ENCODE peak calls at places on chromosomes 4 and X, in four cellular contexts. T is testis, R is mucosa of descending colon, E is A549. L is an unnamed sample. For H3K4me1, the result is how much of the 10 kb centered on the place peaks cover.

GRCh38 chr4:8439168-8439567 is 1.4 kb downstream of the ACOX3 start:
- DNase-seq in T (peak), R (no peak), E (no peak), L (no peak)

GRCh38 chr4:8940792-8941491 is 69.3 kb upstream of the HMX1 start:
- DNase-seq in T (no peak), R (no peak), E (peak), L (no peak)

GRCh38 chrX:73401591-73402266 is 45.1 kb upstream of the CDX4 start:
- DNase-seq in T (no peak), R (no peak), E (no peak), L (no peak)

GRCh38 chrX:13876652-13877051 is 59.8 kb upstream of the GPM6B start:
- DNase-seq in T (no peak), R (no peak), E (peak), L (no peak)

GRCh38 chrX:119118780-119119395 is 8.7 kb downstream of the KIAA1210 start:
- DNase-seq in T (peak), R (peak), E (peak), L (peak)

GRCh38 chrX:65596270-65596669 is 61.7 kb upstream of the LAS1L start:
- DNase-seq in T (peak), R (no peak), E (no peak), L (no peak)

GRCh38 chrX:18725316-18725943 is 18.0 kb downstream of the PPEF1 start:
- DNase-seq in T (no peak), R (no peak), E (no peak), L (no peak)

GRCh38 chrX:15391850-15392249 is 7.6 kb upstream of the VEGFD start:
- DNase-seq in T (no peak), R (no peak), E (no peak), L (no peak)

GRCh38 chr4:36278789-36279188 is 2.6 kb upstream of the DTHD1 start:
- DNase-seq in T (no peak), R (no peak), E (no peak), L (no peak)

GRCh38 chr4:153296424-153296823 is 48.1 kb upstream of the MND1 start:
- DNase-seq in T (no peak), R (peak), E (no peak), L (no peak)

GRCh38 chr4:93867416-93868001 is 39.0 kb downstream of the ATOH1 start:
- DNase-seq in T (no peak), R (no peak), E (no peak), L (no peak)

GRCh38 chrX:133444952-133445831 is 29.9 kb upstream of the GPC4 start:
- DNase-seq in T (peak), R (peak), E (peak), L (no peak)

GRCh38 chrX:3143043-3143799 is 102.0 kb downstream of the ARSF start:
- DNase-seq in T (no peak), R (no peak), E (peak), L (no peak)

GRCh38 chr4:102390438-102390837 is 45.2 kb upstream of the SLC39A8 start:
- DNase-seq in T (no peak), R (no peak), E (no peak), L (no peak)

GRCh38 chr4:48454591-48454990 is 28.6 kb upstream of the SLC10A4 start:
- DNase-seq in T (no peak), R (no peak), E (no peak), L (no peak)

GRCh38 chrX:131779313-131779712 is 235.4 kb downstream of the OR13H1 start:
- DNase-seq in T (no peak), R (no peak), E (no peak), L (no peak)

GRCh38 chrX:85516131-85516530 is 136.7 kb upstream of the POF1B start:
- DNase-seq in T (no peak), R (no peak), E (no peak), L (no peak)

GRCh38 chr4:154135576-154135975 is 346.7 kb upstream of the SFRP2 start:
- DNase-seq in T (no peak), R (no peak), E (no peak), L (no peak)

GRCh38 chr4:149951501-149951900 is 126.7 kb upstream of the DCLK2 start:
- DNase-seq in T (no peak), R (no peak), E (no peak), L (no peak)

GRCh38 chrX:15804563-15804962 is 14.3 kb downstream of the ZRSR2 start:
- DNase-seq in T (no peak), R (no peak), E (no peak), L (no peak)

GRCh38 chr4:169664615-169665014 is 44.2 kb downstream of the CLCN3 start:
- DNase-seq in T (no peak), R (no peak), E (no peak), L (no peak)

GRCh38 chr4:157115613-157116340 is 39.8 kb downstream of the GLRB start:
- DNase-seq in T (no peak), R (no peak), E (peak), L (no peak)

GRCh38 chrX:28303486-28303885 is 283.8 kb upstream of the IL1RAPL1 start:
- DNase-seq in T (no peak), R (no peak), E (no peak), L (no peak)

GRCh38 chr4:70152088-70152487 is 1.9 kb upstream of the PRR27 start:
- DNase-seq in T (no peak), R (no peak), E (no peak), L (no peak)

GRCh38 chrX:44876076-44876475 is 3.1 kb downstream of the KDM6A start:
- DNase-seq in T (no peak), R (no peak), E (no peak), L (no peak)

GRCh38 chr4:139030614-139031235 is 15.1 kb downstream of the NOCT start:
- DNase-seq in T (peak), R (no peak), E (peak), L (peak)

GRCh38 chr4:1260418-1261106 is 11.6 kb upstream of the CTBP1 start:
- DNase-seq in T (no peak), R (no peak), E (no peak), L (no peak)

GRCh38 chr4:43316813-43317212 is 424.3 kb downstream of the GRXCR1 start:
- DNase-seq in T (peak), R (no peak), E (no peak), L (no peak)

GRCh38 chr4:125323547-125324100 is 8.9 kb downstream of the FAT4 start:
- DNase-seq in T (no peak), R (no peak), E (peak), L (peak)

GRCh38 chr4:30763337-30763736 is 43.2 kb downstream of the PCDH7 start:
- DNase-seq in T (no peak), R (no peak), E (no peak), L (no peak)

GRCh38 chr4:30769093-30769492 is 48.9 kb downstream of the PCDH7 start:
- DNase-seq in T (no peak), R (no peak), E (no peak), L (no peak)

GRCh38 chr4:30768278-30768677 is 48.1 kb downstream of the PCDH7 start:
- DNase-seq in T (no peak), R (no peak), E (no peak), L (no peak)

GRCh38 chr4:30767147-30767546 is 47.0 kb downstream of the PCDH7 start:
- DNase-seq in T (no peak), R (no peak), E (no peak), L (no peak)

GRCh38 chr4:30765022-30765421 is 44.9 kb downstream of the PCDH7 start:
- DNase-seq in T (no peak), R (no peak), E (no peak), L (no peak)
- H3K4me1 ChIP-seq in T (under half), R (under half), E (under half), L (under half)

GRCh38 chr4:6914448-6914847 is 4.8 kb downstream of the TBC1D14 start:
- DNase-seq in T (no peak), R (no peak), E (no peak), L (no peak)
- H3K4me1 ChIP-seq in T (under half), R (half or more), E (under half), L (half or more)

DNA sequence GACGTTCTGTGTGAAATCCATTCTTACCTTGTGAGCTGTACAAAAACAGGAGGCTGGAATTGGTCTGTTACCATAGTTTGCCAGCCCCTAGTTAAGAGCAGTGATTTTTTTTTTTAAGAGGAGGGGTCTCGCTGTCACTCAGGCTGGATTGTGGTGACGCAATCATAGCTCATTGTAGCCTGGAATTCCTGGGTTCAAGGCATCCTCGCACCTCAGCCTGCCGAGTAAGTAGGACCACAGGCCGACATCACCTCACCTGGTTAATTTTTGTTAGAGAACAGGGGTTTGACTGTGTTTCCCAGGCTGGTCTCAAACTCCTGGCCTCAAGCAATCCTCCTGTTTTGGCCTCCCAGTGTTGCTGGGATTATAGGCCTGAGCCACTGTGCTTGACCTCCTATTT is 7.5 kb downstream of the USP9X start:
- DNase-seq in T (no peak), R (no peak), E (no peak), L (no peak)
- H3K4me1 ChIP-seq in T (under half), R (under half), E (half or more), L (under half)

GRCh38 chr4:2934813-2935761 is 28.1 kb downstream of the NOP14 start:
- DNase-seq in T (peak), R (peak), E (peak), L (peak)

GRCh38 chr4:2932951-2933565 is 30.1 kb downstream of the NOP14 start:
- DNase-seq in T (no peak), R (peak), E (no peak), L (no peak)

GRCh38 chr4:2933566-2934076 is 29.6 kb downstream of the NOP14 start:
- DNase-seq in T (no peak), R (peak), E (no peak), L (no peak)

GRCh38 chr4:2932561-2932950 is 30.6 kb downstream of the NOP14 start:
- DNase-seq in T (no peak), R (peak), E (no peak), L (peak)

DNA sequence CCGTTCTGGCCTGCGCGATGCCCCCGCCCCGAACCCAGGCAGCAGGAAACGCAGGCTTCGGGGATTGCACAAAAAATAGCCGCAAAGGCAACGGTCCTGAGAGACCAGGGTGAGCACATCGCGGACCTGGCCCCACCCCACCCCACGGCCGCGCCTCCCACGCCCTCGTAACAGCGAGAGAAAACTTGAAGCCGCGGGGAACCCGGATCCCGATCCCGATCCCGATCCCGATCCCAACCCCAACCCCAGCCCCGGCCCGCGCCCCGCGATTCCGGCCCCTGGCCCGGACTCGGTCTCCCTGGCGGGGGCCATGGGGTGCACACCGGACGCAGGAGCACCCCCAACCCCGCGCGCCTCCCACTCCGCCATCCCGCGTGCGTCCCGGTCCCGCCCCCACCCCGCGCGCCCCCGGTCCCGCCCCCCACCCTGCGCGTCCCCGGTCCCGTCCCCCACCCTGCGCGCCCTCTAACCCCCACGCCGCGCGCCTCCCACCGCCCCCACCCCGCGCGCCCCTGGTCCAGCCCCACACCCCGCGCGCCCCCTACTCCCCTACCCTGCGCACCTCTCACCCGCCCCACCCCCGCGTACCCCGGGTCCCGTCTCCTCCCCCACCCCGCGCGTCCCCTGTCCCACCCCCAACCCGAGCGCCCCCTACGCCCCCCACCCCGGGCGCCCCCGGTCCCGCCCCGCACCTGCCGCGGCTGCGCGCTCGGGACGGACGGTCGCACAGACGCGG is 29.0 kb downstream of the NOP14 start:
- DNase-seq in T (peak), R (peak), E (peak), L (peak)
- H3K4me1 ChIP-seq in T (under half), R (under half), E (under half), L (under half)

GRCh38 chrX:53718073-53718472 is 31.6 kb upstream of the HUWE1 start:
- DNase-seq in T (no peak), R (no peak), E (no peak), L (no peak)
- H3K4me1 ChIP-seq in T (under half), R (under half), E (under half), L (under half)

DNA sequence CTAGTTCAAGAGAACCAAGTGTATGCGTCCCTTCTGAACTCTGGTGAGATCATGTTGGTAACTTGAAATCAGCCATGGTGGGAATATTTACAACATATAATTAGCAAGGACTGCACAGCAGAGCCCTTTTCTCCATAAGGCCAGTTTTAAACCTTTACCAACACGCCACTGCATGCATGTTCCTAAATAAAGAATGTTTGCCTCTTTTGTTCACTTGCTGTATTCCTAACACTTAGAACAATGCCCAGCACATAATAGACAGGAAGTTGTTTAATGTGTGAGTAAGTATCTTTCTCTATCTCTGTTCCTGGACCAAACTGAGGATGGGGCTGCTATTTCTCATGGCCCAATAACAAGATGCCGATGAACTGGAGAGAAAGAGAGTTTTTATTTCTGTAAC is 51.2 kb upstream of the IL21 start:
- DNase-seq in T (no peak), R (no peak), E (no peak), L (no peak)
- H3K4me1 ChIP-seq in T (under half), R (under half), E (under half), L (under half)

DNA sequence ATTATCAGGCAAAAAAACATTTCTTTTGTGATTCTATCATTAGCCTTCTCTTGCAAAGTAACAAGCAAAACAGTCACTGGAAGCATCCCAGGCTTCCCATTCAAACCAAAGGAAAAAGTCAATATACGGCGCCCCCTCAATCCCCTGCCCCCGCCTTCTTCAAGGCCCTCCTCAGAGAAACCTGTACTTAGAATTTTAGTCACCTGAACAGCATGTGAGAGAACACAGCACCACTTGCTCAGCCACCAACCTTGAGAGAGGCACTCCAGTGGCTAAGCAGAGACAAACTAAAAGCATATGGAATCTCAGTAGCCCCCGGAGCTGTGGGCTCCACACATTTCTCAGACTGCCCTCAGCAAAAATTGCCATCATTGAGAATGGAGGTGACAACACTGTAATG is 25.2 kb downstream of the LEF1 start:
- DNase-seq in T (no peak), R (no peak), E (no peak), L (no peak)
- H3K4me1 ChIP-seq in T (under half), R (under half), E (under half), L (under half)

DNA sequence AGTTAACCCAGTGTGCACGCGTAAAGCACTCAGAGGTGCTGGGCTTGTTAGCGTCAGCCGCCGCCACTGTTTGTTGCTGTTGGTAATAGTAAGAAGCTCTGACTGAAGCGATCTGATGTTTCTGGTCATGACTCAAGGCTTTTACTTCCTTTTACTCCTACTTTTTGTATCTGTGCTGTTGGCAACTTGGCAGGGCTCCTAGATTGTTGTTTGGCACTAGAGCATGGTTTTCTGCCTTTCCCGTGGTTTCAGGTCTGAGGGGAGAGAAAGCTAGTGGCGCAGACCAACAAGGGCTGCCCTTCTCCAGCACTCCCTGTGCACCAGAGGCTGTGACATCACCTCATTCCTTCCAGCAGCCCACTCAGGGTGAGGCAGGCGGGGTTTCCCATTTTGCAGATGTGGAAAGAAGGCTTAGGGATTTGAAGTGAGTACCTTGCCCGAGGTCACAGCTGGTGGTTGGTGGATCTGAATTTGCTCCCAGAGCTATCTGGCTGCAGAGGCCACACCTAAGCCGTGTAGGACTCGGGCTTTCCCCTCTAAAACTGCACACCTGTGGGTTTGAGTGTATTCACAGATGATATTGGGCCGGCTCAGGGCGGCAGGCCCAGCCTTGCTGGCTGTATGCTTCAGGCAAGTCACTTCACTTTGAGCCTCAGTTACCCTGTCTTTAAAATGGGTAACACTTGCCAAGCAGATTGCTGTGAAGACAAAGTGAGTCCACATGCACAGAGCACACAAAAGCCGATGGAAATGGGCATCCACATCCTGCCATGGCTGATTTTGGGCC is 51.2 kb upstream of the TADA2B start:
- DNase-seq in T (peak), R (no peak), E (no peak), L (peak)
- H3K4me1 ChIP-seq in T (under half), R (under half), E (under half), L (under half)

L was measured in adrenal gland.